ENCODE peak calls at places on chromosomes 13 and 19, in nine cellular contexts. D is retinal pigment epithelial cell, R is dorsolateral prefrontal cortex, B is endodermal cell, N is cardiac muscle cell, G is pancreas, L is DND-41, Z is fibroblast of lung, Y is CD14-positive monocyte. V is an unnamed sample.

GRCh38 chr19:32976223-32976805 is 4.3 kb downstream of the FAAP24 start:
- DNase-seq in L (peak), Y (no peak), B (peak), G (peak), N (peak), D (peak), Z (peak), R (peak), V (peak)

GRCh38 chr13:97434417-97435296 is 688 bp downstream of the RAP2A start:
- DNase-seq in G (peak), D (no peak), N (peak), R (peak), Z (no peak), B (peak), Y (peak), L (peak), V (peak)

GRCh38 chr19:29054886-29055675 is 157.9 kb downstream of the UQCRFS1 start:
- DNase-seq in Y (no peak), Z (no peak), B (peak), D (no peak), L (no peak), R (no peak), G (no peak), N (no peak), V (no peak)

GRCh38 chr19:49118565-49119410 is at the start of gene C19orf73:
- DNase-seq in Z (peak), R (peak), G (peak), L (peak), N (peak), B (peak), D (peak), Y (peak), V (peak)

GRCh38 chr19:13875824-13876223 is 1.1 kb upstream of the NANOS3 start:
- DNase-seq in Z (no peak), Y (no peak), G (no peak), N (no peak), L (no peak), D (no peak), B (no peak), R (no peak), V (no peak)

GRCh38 chr13:28657784-28658538 is 969 bp upstream of the POMP start:
- DNase-seq in Z (peak), G (no peak), N (no peak), B (no peak), L (no peak), R (no peak), Y (no peak), D (no peak), V (no peak)

GRCh38 chr13:110005563-110005962 is 219.2 kb upstream of the IRS2 start:
- DNase-seq in B (no peak), N (no peak), L (no peak), Y (no peak), G (no peak), R (no peak), Z (no peak), D (no peak), V (no peak)

GRCh38 chr13:56735537-56735942 is 405.2 kb upstream of the PRR20A start:
- DNase-seq in G (no peak), R (no peak), Z (no peak), D (no peak), L (no peak), N (peak), B (peak), Y (no peak), V (no peak)

GRCh38 chr13:21717817-21718216 is 46.9 kb downstream of the FGF9 start:
- DNase-seq in L (no peak), Z (no peak), B (peak), N (no peak), G (no peak), R (no peak), D (no peak), Y (no peak), V (no peak)

GRCh38 chr13:86174632-86175031 is 375.4 kb upstream of the SLITRK6 start:
- DNase-seq in L (no peak), B (no peak), Y (no peak), G (no peak), R (no peak), D (no peak), N (no peak), Z (peak), V (no peak)

GRCh38 chr13:99968521-99969367 is 2.8 kb downstream of the ZIC5 start:
- DNase-seq in B (peak), R (no peak), Y (no peak), Z (no peak), G (no peak), N (peak), L (no peak), D (no peak), V (peak)

GRCh38 chr19:7004313-7004931 is 16.8 kb downstream of the MBD3L2B start:
- DNase-seq in L (peak), R (no peak), Y (no peak), B (peak), D (peak), Z (peak), G (no peak), N (peak), V (no peak)
- TF ChIP-seq CTCF in L (peak), R (peak), Y (no peak), B (peak), D (peak), Z (peak), G (peak), N (peak), V (peak)

GRCh38 chr19:7720351-7720750 is 11.6 kb downstream of the CLEC4G start:
- DNase-seq in Y (no peak), N (no peak), L (no peak), D (no peak), B (no peak), G (no peak), Z (no peak), R (no peak), V (no peak)

GRCh38 chr19:7716762-7717161 is 14.8 kb upstream of the FCER2 start:
- DNase-seq in R (no peak), Y (no peak), N (no peak), L (no peak), D (no peak), G (no peak), Z (no peak), B (no peak), V (no peak)

GRCh38 chr19:7722231-7722651 is 9.7 kb downstream of the CLEC4G start:
- DNase-seq in G (no peak), Z (no peak), R (no peak), Y (no peak), N (no peak), B (no peak), D (no peak), L (no peak), V (no peak)

GRCh38 chr19:7715671-7716070 is 13.7 kb upstream of the FCER2 start:
- DNase-seq in Y (no peak), G (no peak), L (no peak), B (no peak), Z (no peak), D (no peak), N (no peak), R (no peak), V (no peak)

DNA sequence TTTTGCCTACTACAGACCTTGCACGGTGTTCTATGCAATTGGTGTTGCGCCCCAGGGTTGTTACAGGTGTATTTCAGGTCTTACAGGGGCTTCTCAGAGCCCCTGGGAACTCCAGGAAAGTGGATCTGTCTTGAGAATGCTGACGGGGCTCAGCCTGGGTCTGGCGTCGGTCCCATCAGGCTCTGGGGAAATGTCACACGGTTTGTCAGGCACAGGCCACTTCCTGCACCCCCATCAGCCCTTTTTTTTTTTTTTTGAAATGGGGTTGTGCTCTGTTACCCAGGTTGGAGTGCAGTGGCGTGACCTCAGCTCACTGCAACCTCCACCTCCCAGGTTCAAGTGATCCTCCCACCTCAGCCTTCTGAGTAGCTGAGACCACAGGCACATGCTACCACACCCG is 13.2 kb downstream of the CLEC4G start:
- DNase-seq in B (no peak), D (no peak), R (no peak), G (no peak), Y (no peak), N (no peak), Z (no peak), L (no peak), V (no peak)
- TF ChIP-seq CTCF in B (no peak), D (no peak), R (no peak), G (no peak), Y (no peak), N (no peak), Z (no peak), L (no peak), V (no peak)

DNA sequence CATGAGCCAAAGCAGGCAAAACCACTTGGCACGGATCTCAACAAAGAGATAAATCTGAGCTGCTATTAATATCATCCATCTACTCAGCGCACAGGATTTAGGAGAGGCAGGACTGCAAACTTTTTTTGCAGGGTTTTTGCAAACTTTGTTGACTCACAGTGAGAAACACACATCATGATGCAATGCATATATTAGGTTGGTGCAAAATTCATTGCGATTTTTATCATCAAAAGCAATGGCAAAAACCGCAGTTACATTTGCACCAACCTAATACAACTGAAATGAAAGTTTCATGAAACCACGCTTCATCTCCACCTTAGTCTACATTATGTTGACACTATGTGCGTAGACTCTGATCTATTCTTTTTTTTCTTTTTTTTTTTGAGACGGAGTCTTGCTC is 4.5 kb upstream of the NOVA2 start:
- DNase-seq in R (no peak), Z (no peak), N (no peak), L (no peak), Y (no peak), G (no peak), D (no peak), B (no peak), V (no peak)
- TF ChIP-seq CTCF in R (no peak), Z (no peak), N (no peak), L (no peak), Y (no peak), G (no peak), D (no peak), B (no peak), V (no peak)

GRCh38 chr13:38417727-38418126 is 68.1 kb downstream of the UFM1 start:
- DNase-seq in Z (peak), N (no peak), G (no peak), D (no peak), L (no peak), B (peak), Y (no peak), R (no peak), V (no peak)
- TF ChIP-seq CTCF in Z (peak), N (peak), G (no peak), D (peak), L (peak), B (peak), Y (peak), R (no peak), V (no peak)

GRCh38 chr19:23439623-23440022 is 44.4 kb upstream of the ZNF91 start:
- DNase-seq in R (no peak), Z (no peak), G (no peak), N (no peak), L (no peak), D (no peak), B (peak), Y (no peak), V (no peak)

GRCh38 chr19:23436944-23437343 is 41.7 kb upstream of the ZNF91 start:
- DNase-seq in Y (no peak), N (no peak), D (no peak), R (no peak), G (no peak), B (peak), L (no peak), Z (no peak), V (no peak)

GRCh38 chr19:23440207-23440606 is 44.9 kb upstream of the ZNF91 start:
- DNase-seq in G (no peak), Y (no peak), R (no peak), B (peak), N (no peak), L (no peak), Z (no peak), D (no peak), V (no peak)

GRCh38 chr19:23437901-23438300 is 42.6 kb upstream of the ZNF91 start:
- DNase-seq in Z (no peak), G (no peak), Y (no peak), R (no peak), N (no peak), D (no peak), L (no peak), B (no peak), V (no peak)

GRCh38 chr19:23440791-23441190 is 45.5 kb upstream of the ZNF91 start:
- DNase-seq in D (no peak), Z (no peak), B (peak), R (no peak), Y (no peak), L (peak), N (no peak), G (no peak), V (no peak)
- TF ChIP-seq CTCF in D (peak), Z (peak), B (peak), R (no peak), Y (peak), L (peak), N (peak), G (no peak), V (peak)

GRCh38 chr19:1646149-1646930 is 6.1 kb downstream of the TCF3 start:
- DNase-seq in B (no peak), N (no peak), G (no peak), L (no peak), Z (no peak), Y (no peak), R (no peak), D (no peak), V (no peak)

GRCh38 chr19:1646931-1647663 is 5.3 kb downstream of the TCF3 start:
- DNase-seq in Y (no peak), B (no peak), D (no peak), L (no peak), G (no peak), Z (no peak), R (no peak), N (no peak), V (no peak)

GRCh38 chr19:1645299-1645698 is 7.1 kb downstream of the TCF3 start:
- DNase-seq in N (no peak), G (no peak), B (no peak), L (no peak), Z (no peak), Y (no peak), D (no peak), R (no peak), V (no peak)

GRCh38 chr19:1647664-1648155 is 4.7 kb downstream of the TCF3 start:
- DNase-seq in R (no peak), Z (no peak), L (no peak), G (no peak), Y (no peak), N (no peak), B (no peak), D (no peak), V (no peak)

DNA sequence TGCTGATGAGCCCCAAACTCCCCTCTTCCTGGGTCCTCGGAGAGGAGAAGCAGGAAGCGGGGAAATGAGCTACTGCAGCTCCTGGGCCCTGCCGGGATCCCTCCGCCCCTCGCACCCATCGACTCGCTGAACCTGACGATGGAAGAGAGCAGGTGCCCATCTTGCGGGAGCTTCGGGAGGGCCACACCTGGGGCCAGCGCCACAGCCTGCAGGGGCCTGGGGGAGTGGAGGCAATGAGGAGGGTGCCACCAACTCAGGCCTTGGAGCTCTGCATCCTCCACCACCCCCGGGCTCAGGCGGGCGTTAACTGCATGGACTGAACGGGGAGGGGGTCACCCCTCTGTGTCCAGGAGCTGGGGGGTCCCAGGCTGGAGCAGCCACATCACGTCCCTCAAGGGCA is 8.3 kb downstream of the TCF3 start:
- DNase-seq in G (no peak), B (no peak), Y (no peak), Z (no peak), R (no peak), D (no peak), L (no peak), N (no peak), V (no peak)
- TF ChIP-seq CTCF in G (no peak), B (no peak), Y (no peak), Z (no peak), R (no peak), D (no peak), L (no peak), N (no peak), V (no peak)

DNA sequence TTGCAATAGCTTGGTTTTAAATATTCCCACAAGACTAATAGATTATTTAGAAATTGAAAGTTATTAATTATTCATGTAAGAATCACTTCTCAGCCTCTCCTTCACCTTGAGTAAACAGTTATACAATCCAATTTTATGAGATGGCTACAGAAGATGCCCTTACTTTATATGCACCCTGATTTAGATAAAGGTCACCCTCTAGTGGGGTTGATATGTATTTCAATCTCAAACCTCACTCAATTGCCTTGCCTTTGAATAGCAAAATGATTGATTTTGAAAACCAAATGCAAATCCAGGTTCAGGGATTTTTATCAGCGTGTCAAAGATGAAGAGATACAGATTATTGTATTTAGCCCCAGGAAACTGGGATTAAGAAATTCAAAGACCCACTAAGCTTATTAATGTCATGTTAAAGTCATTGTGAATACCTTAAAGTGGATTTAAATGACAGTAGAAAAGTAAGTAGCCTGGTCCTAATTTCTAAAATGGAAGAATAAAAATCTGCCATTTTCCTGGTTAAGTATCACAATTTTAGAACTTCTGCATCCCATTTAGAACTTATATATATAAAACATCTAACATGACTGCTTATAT is 305.1 kb downstream of the ITGBL1 start:
- DNase-seq in R (no peak), N (peak), Z (peak), B (no peak), L (no peak), Y (no peak), G (no peak), D (no peak), V (no peak)
- TF ChIP-seq CTCF in R (peak), N (peak), Z (peak), B (peak), L (peak), Y (peak), G (no peak), D (peak), V (peak)

V was measured in mesothelial cell of epicardium.